ENCODE peak calls at places on chromosomes 5 and 9, in five cellular contexts. A is substantia nigra, O is HepG2, C is right cardiac atrium, Q is stomach. F is an unnamed sample.

GRCh38 chr5:148735301-148735700 is 81.0 kb upstream of the HTR4 start:
- DNase-seq in O (no peak), C (no peak), A (no peak), Q (no peak), F (no peak)

GRCh38 chr5:152824316-152824715 is 419.2 kb upstream of the NMUR2 start:
- DNase-seq in O (no peak), C (no peak), A (no peak), Q (no peak), F (no peak)

GRCh38 chr9:136746621-136747020 is 1.7 kb downstream of the LCN6 start:
- DNase-seq in O (no peak), A (no peak), C (no peak), Q (no peak), F (no peak)

GRCh38 chr5:20514145-20514544 is 526.1 kb upstream of the CDH18 start:
- DNase-seq in A (no peak), O (no peak), C (no peak), Q (no peak), F (no peak)

GRCh38 chr5:170424629-170425028 is 35.5 kb upstream of the KCNMB1 start:
- DNase-seq in Q (no peak), A (no peak), C (no peak), O (no peak), F (no peak)

GRCh38 chr5:37771203-37771611 is 68.6 kb downstream of the GDNF start:
- DNase-seq in C (no peak), Q (no peak), O (no peak), A (no peak), F (no peak)

GRCh38 chr5:8363133-8363532 is 494.2 kb downstream of the MTRR start:
- DNase-seq in O (no peak), A (no peak), Q (no peak), C (no peak), F (peak)

GRCh38 chr9:99197987-99198386 is 23.8 kb downstream of the ALG2 start:
- DNase-seq in O (no peak), A (no peak), C (no peak), Q (no peak), F (no peak)

GRCh38 chr9:27086818-27087680 is 22.0 kb upstream of the TEK start:
- DNase-seq in C (no peak), A (no peak), Q (no peak), O (no peak), F (no peak)

GRCh38 chr9:92736816-92737606 is 27.6 kb downstream of the BICD2 start:
- DNase-seq in A (no peak), Q (no peak), O (no peak), C (no peak), F (peak)

GRCh38 chr5:82355921-82356454 is 77.8 kb upstream of the RPS23 start:
- DNase-seq in C (no peak), A (no peak), Q (no peak), O (no peak), F (no peak)

GRCh38 chr9:87276327-87276841 is 221.3 kb upstream of the DAPK1 start:
- DNase-seq in O (no peak), Q (no peak), A (no peak), C (no peak), F (no peak)

GRCh38 chr5:113330533-113331200 is 104.1 kb downstream of the TSSK1B start:
- DNase-seq in C (peak), A (no peak), O (peak), Q (no peak), F (no peak)

GRCh38 chr9:18294229-18294628 is 179.7 kb upstream of the ADAMTSL1 start:
- DNase-seq in A (no peak), C (no peak), Q (no peak), O (no peak), F (no peak)

GRCh38 chr5:135490245-135491037 is 38.3 kb upstream of the TIFAB start:
- DNase-seq in A (no peak), C (no peak), O (no peak), Q (no peak), F (no peak)

GRCh38 chr5:4295663-4296339 is 700.2 kb downstream of the IRX1 start:
- DNase-seq in O (no peak), C (peak), Q (no peak), A (peak), F (no peak)

GRCh38 chr9:111427186-111427585 is 57.0 kb downstream of the ECPAS start:
- DNase-seq in O (no peak), C (no peak), Q (no peak), A (no peak), F (no peak)

GRCh38 chr9:89668216-89668867 is 63.5 kb downstream of the GADD45G start:
- DNase-seq in Q (peak), A (no peak), O (no peak), C (no peak), F (no peak)

DNA sequence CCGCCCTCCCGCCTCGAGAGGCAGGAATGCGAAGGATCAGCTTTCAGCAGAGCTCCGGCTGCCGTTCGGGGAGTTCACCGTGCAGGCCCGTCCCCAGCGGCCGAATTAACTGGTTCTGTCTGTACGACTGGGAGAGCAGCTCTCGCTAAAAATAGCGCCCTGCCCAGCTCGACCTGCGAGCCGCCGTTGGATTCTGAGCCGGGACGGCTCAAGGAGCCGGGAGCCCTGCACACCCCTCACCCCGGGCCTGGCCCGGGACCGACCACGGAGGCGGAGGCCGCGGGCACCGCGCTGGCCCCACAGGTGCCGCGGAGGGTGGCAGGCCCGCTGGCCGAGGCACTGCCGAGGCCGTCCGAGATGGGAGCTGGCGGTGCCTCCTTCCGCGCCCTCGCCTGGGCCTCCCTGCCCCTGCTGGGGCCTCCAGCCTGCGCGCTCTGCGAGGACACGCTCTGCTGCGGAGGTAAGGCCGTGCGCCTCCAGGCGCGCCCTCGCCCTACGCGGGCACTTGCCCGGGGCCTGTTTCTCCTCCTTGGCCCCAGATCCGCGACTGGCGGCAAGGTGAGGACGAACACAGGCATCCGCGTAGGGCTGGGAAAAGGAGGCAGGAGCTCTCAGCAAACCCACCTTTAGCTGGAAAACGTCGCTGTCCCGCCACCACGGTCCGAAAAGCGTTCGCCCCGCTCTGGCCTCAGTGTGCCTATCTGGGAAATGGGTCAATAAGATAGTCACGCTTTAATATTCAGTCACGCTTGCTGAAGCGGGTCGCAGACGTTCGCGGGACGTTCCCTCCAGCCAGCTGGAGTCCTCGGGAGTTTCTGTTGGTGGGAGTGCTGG is 53.0 kb upstream of the DAB2IP start:
- DNase-seq in C (peak), A (no peak), O (no peak), Q (peak), F (peak)
- H3K27ac ChIP-seq in C (peak), A (no peak), O (no peak), Q (peak), F (peak)

DNA sequence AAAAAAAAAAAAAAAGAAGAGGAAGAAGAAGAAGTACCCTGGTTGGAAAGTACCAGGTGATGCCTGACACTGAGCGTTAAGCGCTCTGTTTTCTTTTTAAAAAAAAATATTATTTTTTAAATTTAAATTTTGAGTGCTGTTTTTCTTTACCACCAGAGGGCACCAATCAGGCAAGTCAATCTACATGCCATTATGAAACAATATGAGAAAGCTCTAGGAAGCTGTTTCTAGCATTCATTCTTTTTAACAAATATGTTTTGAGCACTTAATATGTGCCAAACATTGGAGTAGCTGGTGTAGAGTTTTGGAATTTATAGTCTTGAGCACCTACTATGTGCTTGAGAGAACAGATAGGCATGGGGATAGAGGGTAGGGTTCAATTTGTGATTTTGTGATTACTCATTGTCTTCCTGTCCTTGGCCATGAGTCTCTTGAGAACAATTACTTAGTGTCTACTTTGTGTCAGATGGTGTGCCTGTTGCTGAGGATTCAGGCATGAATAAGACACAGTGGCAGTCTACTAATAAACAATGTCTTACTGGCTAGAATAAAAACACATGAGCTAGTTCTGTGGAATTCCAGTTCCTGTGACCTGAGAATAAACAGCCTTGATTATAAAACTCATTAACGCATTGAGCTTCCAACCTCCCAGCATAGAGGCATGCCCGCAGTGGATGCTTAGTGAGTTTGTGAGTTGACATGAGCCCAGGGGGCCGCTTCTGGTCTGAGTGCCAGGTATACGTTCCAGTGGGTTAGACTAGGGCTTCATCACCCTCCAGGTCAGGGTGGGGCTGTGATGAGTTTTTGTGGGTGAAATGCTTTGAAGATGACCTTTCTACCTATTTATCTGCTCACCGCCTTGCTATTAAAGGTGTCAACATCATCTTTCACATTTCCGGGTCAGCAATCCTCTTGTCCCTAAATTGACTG is 3.0 kb upstream of the UBE2R2 start:
- DNase-seq in C (no peak), A (no peak), O (peak), Q (no peak), F (peak)
- H3K27ac ChIP-seq in C (peak), A (peak), O (peak), Q (peak), F (peak)

GRCh38 chr5:74500037-74500917 is 140.3 kb downstream of the ENC1 start:
- DNase-seq in O (peak), Q (no peak), A (no peak), C (no peak), F (no peak)
- H3K27ac ChIP-seq in O (peak), Q (peak), A (no peak), C (no peak), F (no peak)

GRCh38 chr9:94885854-94886447 is 159.5 kb downstream of the AOPEP start:
- DNase-seq in C (no peak), A (no peak), Q (no peak), O (no peak), F (no peak)
- H3K27ac ChIP-seq in C (no peak), A (no peak), Q (peak), O (no peak), F (peak)

GRCh38 chr5:140324834-140325195 is 21.6 kb downstream of the HBEGF start:
- DNase-seq in A (no peak), C (no peak), Q (no peak), O (no peak), F (no peak)
- H3K27ac ChIP-seq in A (no peak), C (no peak), Q (peak), O (no peak), F (no peak)

GRCh38 chr9:134655101-134655500 is 13.5 kb downstream of the COL5A1 start:
- DNase-seq in O (no peak), C (no peak), Q (no peak), A (no peak), F (no peak)
- H3K27ac ChIP-seq in O (no peak), C (no peak), Q (no peak), A (no peak), F (no peak)

DNA sequence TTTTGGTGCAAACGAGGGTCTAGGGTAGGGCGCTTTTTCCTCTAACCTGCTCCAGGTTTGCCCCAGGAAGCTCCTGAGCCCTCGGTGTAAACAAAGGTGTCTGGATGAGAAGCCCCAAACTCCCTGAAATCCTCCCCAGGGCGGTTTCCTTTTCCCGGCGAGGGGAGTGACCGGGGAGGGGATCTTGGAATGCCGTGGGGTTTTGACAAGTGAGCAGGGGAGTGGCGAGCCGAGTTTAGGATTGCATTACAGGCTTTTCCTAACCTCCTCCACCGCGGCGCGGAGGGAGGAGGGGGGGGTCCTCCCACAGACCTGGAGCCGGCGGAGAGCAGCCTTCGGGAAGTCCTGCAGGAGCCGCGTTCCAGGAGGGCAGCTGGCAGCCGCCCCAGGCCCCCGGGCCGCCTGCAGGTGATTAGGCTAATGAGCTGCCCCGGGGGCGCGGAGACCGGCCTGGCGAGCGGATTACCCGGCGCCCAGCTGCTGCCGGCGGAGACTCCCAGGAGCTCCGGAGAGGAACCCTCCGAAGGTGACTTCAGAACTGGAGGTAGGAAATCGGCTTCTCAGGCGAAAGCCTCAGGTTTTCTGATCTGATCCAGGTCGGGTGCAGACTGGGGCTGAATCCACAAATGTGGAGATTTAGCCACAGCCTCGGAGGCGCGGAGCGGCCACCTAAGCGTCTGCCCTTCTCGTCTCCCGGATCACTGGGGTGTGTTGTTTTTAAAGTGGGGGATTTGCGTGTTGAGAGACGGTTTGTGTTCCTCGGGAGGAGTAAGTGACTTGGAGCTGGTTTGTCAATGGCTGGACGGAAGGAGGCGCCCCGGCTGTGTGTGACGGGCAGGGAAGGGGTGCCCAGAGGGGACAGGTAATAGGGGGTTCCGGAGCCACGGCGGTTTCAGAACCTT is 215.9 kb downstream of the PDZD2 start:
- DNase-seq in Q (peak), A (peak), C (peak), O (no peak), F (no peak)
- H3K27ac ChIP-seq in Q (peak), A (peak), C (peak), O (no peak), F (peak)

GRCh38 chr9:76873821-76874220 is 32.1 kb downstream of the PRUNE2 start:
- DNase-seq in Q (no peak), C (no peak), A (no peak), O (no peak), F (no peak)
- H3K27ac ChIP-seq in Q (peak), C (no peak), A (peak), O (no peak), F (no peak)

DNA sequence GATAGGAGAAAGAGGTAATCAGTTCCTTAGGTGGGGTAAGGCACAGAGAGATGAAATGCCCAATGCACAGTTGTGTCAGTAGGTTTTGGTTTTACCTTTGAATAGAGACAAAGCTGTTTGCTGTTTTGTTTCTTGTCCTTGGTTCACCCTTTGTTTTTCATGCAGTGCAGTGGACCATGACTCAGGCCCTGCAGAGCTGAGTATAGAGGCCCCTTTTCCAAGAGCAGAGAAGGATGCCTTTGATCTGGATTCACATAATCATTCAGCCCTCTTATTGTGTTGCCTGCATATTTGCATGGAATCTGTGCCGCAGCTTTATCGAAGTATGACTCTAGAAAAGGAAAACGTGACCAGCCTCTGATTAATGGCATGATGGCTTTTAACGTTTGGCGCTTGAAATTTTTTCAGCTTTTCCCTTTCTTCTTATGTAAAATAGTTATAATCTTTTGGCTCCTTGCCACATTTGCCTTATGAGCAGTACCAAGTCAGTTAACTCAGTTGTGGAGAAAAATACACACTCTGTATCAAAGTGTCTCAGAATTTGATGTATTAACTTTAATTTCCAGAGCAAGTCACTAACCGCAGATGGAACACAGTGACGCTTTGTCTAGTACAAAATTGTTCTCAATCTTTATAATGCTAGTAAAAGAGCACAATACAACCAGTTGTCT is 197.6 kb downstream of the KDM4C start:
- DNase-seq in Q (no peak), O (peak), A (peak), C (no peak), F (no peak)
- H3K27ac ChIP-seq in Q (no peak), O (peak), A (peak), C (no peak), F (no peak)